ENCODE peak calls at places on chromosomes 4 and X, in five cellular contexts. W is cardiac fibroblast, D is fibroblast of mammary gland, Z is MM.1S, S is lower leg skin. E is an unnamed sample.

GRCh38 chr4:10806993-10807645 is 122.6 kb upstream of the CLNK start:
- DNase-seq in S (no peak), D (no peak), Z (no peak), W (no peak), E (no peak)

GRCh38 chr4:128424524-128425195 is 137.0 kb upstream of the PGRMC2 start:
- DNase-seq in W (peak), D (peak), S (no peak), Z (no peak), E (no peak)

GRCh38 chrX:78064152-78064551 is 39.9 kb upstream of the PGK1 start:
- DNase-seq in W (no peak), Z (no peak), S (no peak), D (no peak), E (no peak)

GRCh38 chr4:185218312-185218711 is 8.9 kb downstream of the SNX25 start:
- DNase-seq in D (no peak), S (no peak), Z (no peak), W (no peak), E (no peak)

GRCh38 chr4:54165438-54165837 is 63.7 kb upstream of the PDGFRA start:
- DNase-seq in D (peak), W (peak), S (no peak), Z (no peak), E (no peak)

GRCh38 chr4:37864786-37865185 is 26.1 kb upstream of the TBC1D1 start:
- DNase-seq in W (no peak), D (no peak), S (no peak), Z (no peak), E (no peak)

GRCh38 chrX:103629295-103630170 is 758 bp downstream of the TCEAL1 start:
- DNase-seq in D (peak), S (peak), W (peak), Z (no peak), E (no peak)

GRCh38 chr4:6974138-6974848 is 64.7 kb downstream of the TBC1D14 start:
- DNase-seq in W (peak), D (peak), Z (peak), S (peak), E (peak)

GRCh38 chrX:72394518-72395163 is 88.9 kb upstream of the CITED1 start:
- DNase-seq in D (peak), W (peak), S (no peak), Z (no peak), E (no peak)

DNA sequence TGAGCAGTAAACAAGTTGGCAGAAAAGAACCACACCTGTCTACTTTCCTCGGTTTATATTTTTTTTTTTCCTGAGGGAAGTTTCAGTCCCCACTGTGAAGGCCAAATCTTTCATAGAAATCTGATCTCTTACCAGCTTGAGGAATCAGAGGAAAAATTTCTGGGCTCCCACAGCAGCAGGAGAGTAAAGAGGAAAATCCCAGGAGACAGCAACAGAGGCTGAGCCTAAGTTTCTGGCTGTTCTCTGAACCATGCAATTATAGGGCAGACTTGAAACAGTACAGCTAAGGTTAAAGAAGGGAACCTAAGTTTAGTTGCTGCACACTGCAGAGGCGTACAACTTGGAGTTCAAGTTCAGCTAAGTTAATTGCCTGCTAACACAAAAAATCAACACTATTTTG is 1090.9 kb upstream of the INTU start:
- DNase-seq in Z (no peak), W (no peak), S (no peak), D (no peak), E (no peak)
- TF ChIP-seq CTCF in Z (no peak), W (no peak), S (no peak), D (no peak), E (no peak)

GRCh38 chrX:107440692-107441091 is 8.8 kb upstream of the FRMPD3 start:
- DNase-seq in D (no peak), S (no peak), W (no peak), Z (no peak), E (no peak)
- TF ChIP-seq CTCF in D (no peak), S (no peak), W (no peak), Z (no peak), E (no peak)

GRCh38 chrX:150680974-150681373 is 12.2 kb upstream of the MTMR1 start:
- DNase-seq in D (peak), S (no peak), Z (no peak), W (peak), E (no peak)
- TF ChIP-seq CTCF in D (peak), S (no peak), Z (peak), W (peak), E (no peak)

GRCh38 chr4:84479663-84480062 is 19.4 kb downstream of the NKX6-1 start:
- DNase-seq in Z (no peak), S (no peak), W (no peak), D (no peak), E (no peak)
- TF ChIP-seq CTCF in Z (no peak), S (no peak), W (no peak), D (no peak), E (no peak)